ENCODE peak calls at places on chromosome 6, in nine cellular contexts. Y, A, C, X, S, K, Z, U and P are unnamed samples.

GRCh38 chr6:36314221-36315014 is 22.3 kb downstream of the BNIP5 start:
- DNase-seq in Y (no peak), A (no peak), C (no peak), X (no peak), S (no peak), K (no peak), Z (peak), U (no peak), P (no peak)

GRCh38 chr6:106751501-106752252 is 122.3 kb downstream of the QRSL1 start:
- DNase-seq in Y (no peak), A (no peak), C (no peak), X (peak), S (no peak), K (no peak), Z (peak), U (no peak), P (no peak)

GRCh38 chr6:147508871-147509608 is 550 bp downstream of the SAMD5 start:
- DNase-seq in Y (no peak), A (no peak), C (no peak), X (no peak), S (peak), K (no peak), Z (no peak), U (peak), P (no peak)

GRCh38 chr6:10268111-10268510 is 146.8 kb downstream of the TFAP2A start:
- DNase-seq in Y (no peak), A (no peak), C (no peak), X (no peak), S (no peak), K (no peak), Z (no peak), U (peak), P (no peak)

GRCh38 chr6:26197736-26198625 is 110.8 kb downstream of the HFE start:
- DNase-seq in Y (peak), A (peak), C (no peak), X (no peak), S (no peak), K (no peak), Z (no peak), U (no peak), P (no peak)

GRCh38 chr6:109612268-109612667 is 78.7 kb downstream of the AK9 start:
- DNase-seq in Y (no peak), A (no peak), C (no peak), X (no peak), S (no peak), K (no peak), Z (no peak), U (no peak), P (no peak)

GRCh38 chr6:166757226-166758135 is 130.4 kb upstream of the RPS6KA2 start:
- DNase-seq in Y (no peak), A (no peak), C (no peak), X (no peak), S (no peak), K (no peak), Z (no peak), U (no peak), P (no peak)

GRCh38 chr6:113772961-113773360 is 84.2 kb upstream of the MARCKS start:
- DNase-seq in Y (no peak), A (no peak), C (no peak), X (no peak), S (no peak), K (no peak), Z (no peak), U (no peak), P (no peak)

GRCh38 chr6:79031821-79032590 is 46.0 kb downstream of the PHIP start:
- DNase-seq in Y (no peak), A (no peak), C (no peak), X (no peak), S (no peak), K (no peak), Z (no peak), U (no peak), P (no peak)

GRCh38 chr6:135180458-135181332 is at the start of gene MYB:
- DNase-seq in Y (peak), A (peak), C (no peak), X (peak), S (peak), K (peak), Z (peak), U (peak), P (no peak)

GRCh38 chr6:116253505-116254296 is at the start of gene TSPYL4:
- DNase-seq in Y (peak), A (peak), C (peak), X (peak), S (peak), K (peak), Z (peak), U (peak), P (peak)

GRCh38 chr6:94751641-94752329 is 825.5 kb upstream of the MANEA start:
- DNase-seq in Y (no peak), A (no peak), C (no peak), X (no peak), S (no peak), K (peak), Z (peak), U (no peak), P (no peak)

GRCh38 chr6:36851149-36851614 is 11.9 kb upstream of the CPNE5 start:
- DNase-seq in Y (no peak), A (no peak), C (no peak), X (peak), S (peak), K (peak), Z (peak), U (peak), P (peak)

GRCh38 chr6:119215309-119215708 is 134.3 kb downstream of the MAN1A1 start:
- DNase-seq in Y (no peak), A (no peak), C (no peak), X (no peak), S (no peak), K (no peak), Z (no peak), U (no peak), P (no peak)

GRCh38 chr6:105522626-105523322 is 119.9 kb upstream of the PREP start:
- DNase-seq in Y (no peak), A (no peak), C (no peak), X (no peak), S (no peak), K (no peak), Z (peak), U (no peak), P (no peak)

GRCh38 chr6:4914412-4915159 is 89.3 kb downstream of the RPP40 start:
- DNase-seq in Y (no peak), A (no peak), C (no peak), X (no peak), S (no peak), K (no peak), Z (peak), U (no peak), P (no peak)

GRCh38 chr6:15441215-15441868 is 195.5 kb downstream of the JARID2 start:
- DNase-seq in Y (no peak), A (peak), C (no peak), X (no peak), S (peak), K (peak), Z (peak), U (peak), P (no peak)